ENCODE peak calls at places on chromosomes 16 and 17, in nine cellular contexts. N is colonic mucosa; G is CD8-positive, alpha-beta T cell; Z is heart left ventricle; J is PC-3; X is foreskin fibroblast; S is thoracic aorta; I is astrocyte of the cerebellum; Q is lower leg skin. Y is an unnamed sample.

GRCh38 chr17:58320163-58320558 is 8.4 kb downstream of the TSPOAP1 start:
- DNase-seq in Z (no peak), X (no peak), J (no peak), S (no peak), G (no peak), I (no peak), Q (no peak), N (no peak), Y (no peak)

GRCh38 chr17:38619937-38620550 is 14.3 kb upstream of the SRCIN1 start:
- DNase-seq in N (no peak), J (no peak), I (no peak), Z (no peak), Q (no peak), X (no peak), G (no peak), S (no peak), Y (no peak)

GRCh38 chr17:49970498-49970897 is 1.5 kb downstream of the DLX4 start:
- DNase-seq in Z (no peak), N (no peak), S (no peak), J (no peak), X (no peak), G (no peak), Q (no peak), I (no peak), Y (no peak)

GRCh38 chr16:31253642-31254045 is 6.1 kb upstream of the ITGAM start:
- DNase-seq in N (no peak), S (peak; percentile 5), J (no peak), G (no peak), I (no peak), Q (peak; percentile 57), Z (peak; percentile 40), X (peak; percentile 6), Y (no peak)

GRCh38 chr17:42748906-42749798 is 4.3 kb upstream of the EZH1 start:
- DNase-seq in N (no peak), G (no peak), Q (no peak), S (no peak), I (no peak), X (no peak), J (no peak), Z (no peak), Y (peak; percentile 33)

GRCh38 chr17:42849451-42850157 is 1.4 kb upstream of the AOC3 start:
- DNase-seq in J (no peak), I (no peak), G (no peak), S (no peak), N (no peak), X (no peak), Q (no peak), Z (no peak), Y (no peak)

GRCh38 chr16:10740000-10740844 is 3.4 kb upstream of the NUBP1 start:
- DNase-seq in J (no peak), N (no peak), Z (no peak), S (no peak), G (no peak), I (no peak), X (no peak), Q (no peak), Y (no peak)

GRCh38 chr16:4746991-4747574 is 12.7 kb downstream of the DNAAF8 start:
- DNase-seq in I (no peak), S (no peak), N (no peak), X (peak; percentile 12), G (no peak), J (no peak), Z (no peak), Q (no peak), Y (no peak)

GRCh38 chr17:63929860-63930766 is 2.0 kb downstream of the CD79B start:
- DNase-seq in Z (no peak), Q (peak; percentile 34), G (no peak), S (no peak), I (no peak), J (no peak), N (no peak), X (no peak), Y (peak; percentile 12)

GRCh38 chr16:11254913-11255736 is 879 bp downstream of the SOCS1 start:
- DNase-seq in Q (no peak), I (no peak), Z (peak; percentile 45), J (peak; percentile 52), X (peak; percentile 39), G (peak; percentile 81), S (no peak), N (peak; percentile 49), Y (peak; percentile 37)

GRCh38 chr17:35540589-35541404 is 3.3 kb upstream of the SLFN12L start:
- DNase-seq in Q (peak; percentile 33), Z (peak; percentile 56), G (no peak), J (peak; percentile 6), S (no peak), I (no peak), X (no peak), N (peak; percentile 43), Y (peak; percentile 68)

GRCh38 chr17:68133370-68134045 is 98.0 kb downstream of the KPNA2 start:
- DNase-seq in N (no peak), X (no peak), S (no peak), I (no peak), Z (peak; percentile 61), J (no peak), G (no peak), Q (no peak), Y (no peak)
- TF ChIP-seq CTCF in N (no peak), X (no peak), S (no peak), I (no peak), Z (no peak), J (no peak), G (no peak), Q (no peak), Y (no peak)

DNA sequence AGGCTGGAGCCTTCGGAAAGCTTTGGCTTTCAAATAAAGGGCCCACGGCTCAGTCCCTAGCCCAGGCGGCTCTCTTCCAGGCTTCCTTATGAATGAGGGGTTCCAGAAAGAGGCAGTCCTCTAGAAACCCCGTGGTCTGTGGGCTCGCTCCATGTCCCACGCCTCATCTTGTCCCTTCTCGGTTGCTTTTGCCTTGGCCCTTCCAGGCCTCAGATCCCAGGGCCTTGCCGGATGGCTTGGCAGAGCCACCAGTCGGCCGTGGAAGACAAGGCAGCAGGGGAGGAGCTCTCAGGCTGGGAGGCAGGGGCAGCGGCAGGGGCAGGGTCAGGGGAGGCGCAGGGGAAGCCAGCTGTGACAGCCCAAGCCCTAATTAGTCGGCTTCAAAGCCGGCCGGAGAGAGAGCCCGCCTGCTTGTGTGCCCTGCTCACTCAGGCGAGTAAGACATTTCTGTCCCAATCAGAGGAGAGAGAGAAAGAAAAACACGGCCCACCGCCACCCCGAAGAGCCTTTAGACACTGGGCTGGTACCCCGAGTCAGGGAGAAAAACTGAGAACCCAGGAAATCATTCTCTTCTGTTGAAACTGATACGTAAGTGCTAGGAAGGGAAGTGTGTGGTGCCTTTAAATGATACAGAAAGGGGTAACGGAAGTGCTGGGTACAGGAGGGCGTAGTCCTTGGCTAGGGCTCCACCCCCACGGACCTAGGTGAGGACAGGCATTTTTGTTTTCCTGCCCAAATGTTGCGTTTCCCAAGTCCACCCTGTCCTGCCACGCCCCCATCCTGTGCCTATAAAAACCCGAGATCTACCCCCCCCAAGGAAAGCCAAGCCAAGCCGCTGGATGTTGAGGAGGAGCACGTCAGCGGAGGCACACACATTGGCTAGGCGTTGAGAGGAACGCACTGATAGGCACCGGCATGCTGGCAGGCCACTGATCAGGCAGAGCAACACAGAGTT is 27.8 kb upstream of the MEIOC start:
- DNase-seq in J (no peak), N (peak; percentile 25), G (no peak), Q (no peak), S (no peak), X (no peak), I (no peak), Z (peak; percentile 84), Y (peak; percentile 63)
- H3K4me3 ChIP-seq in J (no peak overlapping the region), N (peak overlapping the region; percentile 1), G (no peak overlapping the region), Q (no peak overlapping the region), S (peak overlapping the region; percentile 4), X (no peak overlapping the region), I (no peak overlapping the region), Z (no peak overlapping the region), Y (no peak overlapping the region)

GRCh38 chr16:27168790-27169189 is 34.5 kb upstream of the KDM8 start:
- DNase-seq in Z (no peak), S (no peak), G (no peak), X (no peak), Q (no peak), I (no peak), N (no peak), J (no peak), Y (no peak)

GRCh38 chr16:27174007-27174406 is 29.3 kb upstream of the KDM8 start:
- DNase-seq in G (peak; percentile 71), J (peak; percentile 67), N (no peak), I (no peak), X (no peak), S (no peak), Z (no peak), Q (no peak), Y (no peak)

GRCh38 chr16:27171584-27171983 is 31.7 kb upstream of the KDM8 start:
- DNase-seq in Z (no peak), Q (no peak), J (no peak), S (no peak), G (no peak), X (no peak), I (no peak), N (no peak), Y (no peak)

GRCh38 chr16:27174798-27175197 is 28.5 kb upstream of the KDM8 start:
- DNase-seq in Q (no peak), N (no peak), J (peak; percentile 75), S (no peak), I (no peak), Z (no peak), G (no peak), X (no peak), Y (peak; percentile 48)

DNA sequence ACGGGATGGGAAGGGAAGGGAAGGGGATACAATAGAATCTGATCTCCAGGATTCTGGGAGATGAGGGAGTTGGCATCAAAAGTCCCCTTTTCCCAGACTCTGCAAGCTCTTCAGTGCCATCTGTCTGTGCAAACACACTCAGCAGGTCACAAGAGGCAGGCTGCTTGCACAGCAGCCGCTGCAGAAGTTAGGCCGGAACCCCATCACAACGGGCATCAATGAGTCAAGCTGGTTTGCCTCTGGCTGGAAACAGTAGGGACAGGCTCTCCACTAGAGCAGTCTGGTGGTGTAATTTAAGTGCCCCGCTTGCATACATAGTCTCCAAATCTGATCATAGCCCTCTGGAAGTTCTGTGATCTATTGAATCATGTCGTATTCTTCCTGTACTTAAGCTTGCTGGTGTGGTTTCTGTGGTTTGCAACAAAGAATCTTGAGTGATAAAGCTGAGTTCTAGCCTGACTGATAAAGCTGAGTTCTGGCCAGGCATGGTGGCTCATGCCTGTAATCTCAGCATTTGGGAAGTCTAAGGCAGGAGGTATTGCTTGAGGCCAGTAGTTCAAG is 33.7 kb upstream of the KDM8 start:
- DNase-seq in Q (peak; percentile 16), S (no peak), I (peak; percentile 67), X (peak; percentile 80), N (peak; percentile 30), Z (no peak), G (peak; percentile 92), J (peak; percentile 82), Y (peak; percentile 59)
- TF ChIP-seq CTCF in Q (no peak), S (no peak), I (peak; percentile 32), X (peak; percentile 6), N (no peak), Z (peak; percentile 7), G (no peak), J (peak; percentile 60), Y (no peak)

GRCh38 chr17:6913608-6914443 is 82.0 kb upstream of the ALOX12 start:
- DNase-seq in J (peak; percentile 8), Z (peak; percentile 80), G (peak; percentile 80), I (peak; percentile 34), X (peak; percentile 26), S (peak; percentile 12), N (peak; percentile 78), Q (peak; percentile 74), Y (peak; percentile 67)
- H3K4me3 ChIP-seq in J (no peak overlapping the region), Z (no peak overlapping the region), G (peak overlapping the region; percentile 70), I (no peak overlapping the region), X (no peak overlapping the region), S (peak overlapping the region; percentile 66), N (peak overlapping the region; percentile 14), Q (no peak overlapping the region), Y (peak overlapping the region; percentile 28)

GRCh38 chr17:32111141-32111771 is 31.0 kb upstream of the RHOT1 start:
- DNase-seq in I (peak; percentile 49), Q (peak; percentile 46), N (peak; percentile 39), J (peak; percentile 34), X (peak; percentile 38), Z (peak; percentile 50), G (peak; percentile 55), S (peak; percentile 13), Y (peak; percentile 69)
- TF ChIP-seq CTCF in I (peak; percentile 47), Q (no peak), N (no peak), J (peak; percentile 35), X (no peak), Z (peak; percentile 42), G (peak; percentile 36), S (peak; percentile 25), Y (peak; percentile 29)